ENCODE peak calls at places on chromosomes 3 and 15, in ten cellular contexts. J is posterior cingulate gyrus; B is stimulated activated CD8-positive, alpha-beta memory T cell treated with anti-CD3 and anti-CD28 coated beads, Interleukin-15, amount 100 ng/mL, for 24 hours; H is HEK293T; M is stimulated activated naive B cell treated with anti-CD40 and anti-IgM and Interleukin-4, amounts not matched to agents 10 μg/mL and 1 μg/mL and 100 μg/mL, for 72 hours; X is COR-L47; C is osteocyte; F is D341Med; E is cerebellar cortex; Q is left cardiac atrium. V is an unnamed sample.

GRCh38 chr3:156030735-156031134 is 89.6 kb upstream of the KCNAB1 start:
- DNase-seq in H (no peak), E (no peak), C (no peak), F (no peak), B (no peak), X (no peak), J (no peak), M (no peak), Q (no peak), V (no peak)

GRCh38 chr3:52147804-52148203 is 6.4 kb downstream of the POC1A start:
- DNase-seq in M (no peak), X (no peak), F (no peak), C (no peak), J (no peak), Q (no peak), E (no peak), H (no peak), B (no peak), V (no peak)

GRCh38 chr3:72095521-72095920 is 310.6 kb upstream of the PROK2 start:
- DNase-seq in M (no peak), E (no peak), X (no peak), B (no peak), J (no peak), C (no peak), F (no peak), H (no peak), Q (no peak), V (no peak)

GRCh38 chr3:110576962-110577361 is 494.7 kb upstream of the NECTIN3 start:
- DNase-seq in C (no peak), H (no peak), E (no peak), X (no peak), F (no peak), B (no peak), J (no peak), M (no peak), Q (no peak), V (no peak)

GRCh38 chr3:163490119-163490518 is 1588.2 kb downstream of the SI start:
- DNase-seq in J (no peak), F (peak), Q (no peak), H (peak), E (peak), C (no peak), B (no peak), M (no peak), X (peak), V (peak)

GRCh38 chr15:50906954-50907865 is 1.3 kb upstream of the AP4E1 start:
- DNase-seq in H (no peak), X (no peak), F (no peak), C (no peak), E (peak), Q (no peak), M (peak), J (no peak), B (peak), V (peak)

GRCh38 chr3:113232367-113232766 is 21.0 kb downstream of the BOC start:
- DNase-seq in X (no peak), B (no peak), J (no peak), H (no peak), Q (no peak), E (no peak), M (no peak), F (no peak), C (no peak), V (no peak)

GRCh38 chr3:141485578-141486415 is 1.0 kb upstream of the RASA2 start:
- DNase-seq in Q (no peak), X (no peak), C (no peak), B (no peak), M (no peak), E (peak), F (no peak), J (no peak), H (no peak), V (no peak)

GRCh38 chr3:133792171-133792763 is 13.3 kb upstream of the SRPRB start:
- DNase-seq in F (no peak), J (no peak), B (no peak), C (no peak), E (peak), H (no peak), Q (no peak), X (no peak), M (no peak), V (no peak)

V was measured in K562.